ENCODE peak calls at places on chromosomes 7 and 10, in ten cellular contexts. B, K, U, O, N, I, F, D, Z and M are unnamed samples.

GRCh38 chr7:108824840-108825540 is 255.3 kb downstream of the DNAJB9 start:
- DNase-seq in U (peak), B (no peak), I (peak), O (peak), D (no peak), K (peak), F (no peak), N (peak), Z (no peak), M (peak)

GRCh38 chr10:80137031-80137712 is 4.6 kb downstream of the PLAC9 start:
- DNase-seq in F (no peak), N (peak), O (peak), B (no peak), K (no peak), U (no peak), D (peak), I (no peak), Z (no peak), M (peak)

GRCh38 chr7:156793334-156793733 is 99.6 kb downstream of the LMBR1 start:
- DNase-seq in F (no peak), N (no peak), U (no peak), O (no peak), Z (no peak), B (no peak), I (no peak), K (no peak), D (no peak), M (no peak)

GRCh38 chr7:148142660-148143248 is 447.8 kb upstream of the C7orf33 start:
- DNase-seq in N (peak), F (peak), U (no peak), Z (no peak), I (no peak), K (peak), O (peak), D (no peak), B (peak), M (peak)

GRCh38 chr7:4175346-4175973 is 506.6 kb upstream of the FOXK1 start:
- DNase-seq in D (no peak), B (no peak), N (no peak), F (no peak), I (no peak), K (no peak), Z (no peak), O (no peak), U (no peak), M (no peak)

GRCh38 chr10:119658274-119658673 is 7.1 kb downstream of the BAG3 start:
- DNase-seq in B (no peak), U (peak), I (peak), N (peak), O (peak), K (peak), F (peak), D (no peak), Z (no peak), M (peak)

GRCh38 chr10:61830072-61830845 is 71.2 kb upstream of the ARID5B start:
- DNase-seq in K (no peak), B (no peak), D (no peak), Z (no peak), U (no peak), I (no peak), F (no peak), O (no peak), N (no peak), M (no peak)

GRCh38 chr10:30154126-30154525 is 94.7 kb upstream of the JCAD start:
- DNase-seq in U (no peak), D (no peak), I (no peak), K (no peak), F (no peak), B (no peak), Z (no peak), N (no peak), O (no peak), M (no peak)

GRCh38 chr10:63094405-63094804 is 38.7 kb upstream of the NRBF2 start:
- DNase-seq in K (peak), O (no peak), N (no peak), F (no peak), B (no peak), I (no peak), Z (no peak), D (no peak), U (peak), M (no peak)

GRCh38 chr10:91022924-91023707 is 102.2 kb upstream of the ANKRD1 start:
- DNase-seq in Z (peak), I (no peak), N (peak), O (peak), U (no peak), K (no peak), B (no peak), D (no peak), F (no peak), M (no peak)

GRCh38 chr10:5323446-5323845 is 41.3 kb upstream of the UCN3 start:
- DNase-seq in O (no peak), B (no peak), N (no peak), U (no peak), D (no peak), I (no peak), Z (no peak), F (no peak), K (peak), M (no peak)

GRCh38 chr7:57203161-57203791 is 71.0 kb upstream of the ZNF479 start:
- DNase-seq in Z (peak), F (no peak), N (no peak), U (no peak), K (no peak), I (peak), B (no peak), D (no peak), O (no peak), M (no peak)

GRCh38 chr7:70480913-70481579 is 650.9 kb upstream of the GALNT17 start:
- DNase-seq in O (no peak), B (no peak), F (no peak), U (peak), K (peak), D (no peak), I (no peak), N (no peak), Z (no peak), M (no peak)

GRCh38 chr10:93126484-93127052 is 52.9 kb downstream of the CYP26A1 start:
- DNase-seq in O (no peak), Z (no peak), N (no peak), I (no peak), K (no peak), U (no peak), D (no peak), B (peak), F (no peak), M (no peak)

GRCh38 chr10:107409517-107409916 is 245.0 kb upstream of the SORCS1 start:
- DNase-seq in K (peak), Z (no peak), I (no peak), O (peak), F (no peak), B (no peak), U (peak), D (no peak), N (peak), M (peak)

GRCh38 chr7:50552921-50553320 is 12.3 kb downstream of the DDC start:
- DNase-seq in O (peak), B (no peak), D (no peak), F (peak), Z (no peak), K (peak), I (no peak), U (peak), N (peak), M (no peak)

GRCh38 chr7:16123117-16123770 is 298.1 kb downstream of the CRPPA start:
- DNase-seq in N (no peak), D (no peak), O (no peak), K (no peak), Z (no peak), F (no peak), B (no peak), U (no peak), I (no peak), M (no peak)

GRCh38 chr10:114118514-114118913 is 55.5 kb downstream of the CCDC186 start:
- DNase-seq in O (no peak), N (no peak), D (no peak), I (no peak), U (no peak), Z (no peak), F (no peak), K (no peak), B (no peak), M (no peak)

GRCh38 chr7:2560175-2560695 is 1.5 kb downstream of the IQCE start:
- DNase-seq in N (no peak), I (no peak), O (no peak), U (no peak), F (no peak), K (no peak), B (no peak), D (no peak), Z (no peak), M (no peak)

GRCh38 chr7:137928626-137929025 is 73.3 kb downstream of the CREB3L2 start:
- DNase-seq in Z (no peak), U (no peak), O (no peak), B (no peak), N (no peak), D (no peak), I (no peak), F (no peak), K (no peak), M (no peak)

GRCh38 chr7:33076737-33077136 is 14.2 kb upstream of the NT5C3A start:
- DNase-seq in I (no peak), Z (no peak), K (no peak), O (no peak), D (no peak), F (no peak), N (no peak), B (no peak), U (peak), M (no peak)

GRCh38 chr10:9193120-9193519 is 1138.6 kb downstream of the GATA3 start:
- DNase-seq in Z (no peak), B (no peak), K (no peak), D (no peak), N (no peak), I (no peak), F (no peak), U (no peak), O (no peak), M (no peak)

GRCh38 chr7:637826-638225 is 88.7 kb upstream of the DNAAF5 start:
- DNase-seq in I (no peak), F (no peak), Z (no peak), K (no peak), B (no peak), D (no peak), U (no peak), N (no peak), O (no peak), M (no peak)

GRCh38 chr7:140475747-140476333 is 3.5 kb downstream of the MKRN1 start:
- DNase-seq in O (no peak), I (no peak), K (peak), Z (no peak), B (no peak), U (peak), D (no peak), F (peak), N (peak), M (no peak)

GRCh38 chr10:79418274-79418673 is 27.1 kb downstream of the ZCCHC24 start:
- DNase-seq in O (no peak), I (no peak), F (no peak), K (no peak), U (no peak), D (no peak), N (no peak), Z (no peak), B (no peak), M (no peak)

GRCh38 chr7:34128762-34129161 is 223.4 kb downstream of the BMPER start:
- DNase-seq in N (no peak), O (peak), U (peak), B (no peak), I (peak), Z (no peak), K (no peak), F (no peak), D (no peak), M (peak)

GRCh38 chr10:131087464-131088215 is 223.9 kb downstream of the TCERG1L start:
- DNase-seq in N (no peak), K (no peak), B (no peak), O (no peak), D (no peak), U (no peak), F (no peak), Z (no peak), I (no peak), M (no peak)

GRCh38 chr10:125344573-125345121 is 184.3 kb upstream of the CTBP2 start:
- DNase-seq in B (no peak), I (no peak), Z (no peak), O (no peak), D (no peak), U (no peak), K (peak), F (peak), N (no peak), M (no peak)

GRCh38 chr7:97733276-97734206 is 1.7 kb downstream of the TAC1 start:
- DNase-seq in B (peak), N (no peak), F (no peak), Z (no peak), D (no peak), K (no peak), U (no peak), I (no peak), O (no peak), M (no peak)

GRCh38 chr7:38198356-38198755 is 20.3 kb downstream of the STARD3NL start:
- DNase-seq in B (no peak), I (no peak), O (no peak), N (no peak), D (no peak), F (no peak), Z (no peak), K (no peak), U (no peak), M (no peak)

GRCh38 chr7:17009007-17009719 is 127.4 kb upstream of the AGR3 start:
- DNase-seq in K (peak), D (no peak), U (no peak), O (peak), I (no peak), B (peak), N (peak), F (no peak), Z (no peak), M (no peak)

GRCh38 chr10:122062831-122063674 is 74.1 kb downstream of the TACC2 start:
- DNase-seq in K (peak), U (peak), D (peak), I (peak), O (peak), Z (no peak), N (peak), B (no peak), F (peak), M (peak)

GRCh38 chr10:119466655-119467054 is 75.9 kb downstream of the RGS10 start:
- DNase-seq in U (no peak), N (no peak), F (no peak), K (peak), Z (no peak), O (no peak), D (no peak), B (no peak), I (peak), M (no peak)

GRCh38 chr10:52566471-52567246 is 205.9 kb downstream of the MBL2 start:
- DNase-seq in O (peak), U (peak), Z (no peak), D (no peak), K (peak), I (no peak), B (peak), N (peak), F (no peak), M (peak)

GRCh38 chr7:157077986-157078644 is 60.6 kb upstream of the UBE3C start:
- DNase-seq in N (no peak), B (no peak), I (no peak), U (peak), D (no peak), O (no peak), F (no peak), K (no peak), Z (no peak), M (no peak)

GRCh38 chr10:3902054-3902808 is 117.2 kb upstream of the KLF6 start:
- DNase-seq in D (no peak), I (no peak), F (no peak), O (no peak), B (no peak), K (no peak), U (peak), Z (no peak), N (peak), M (no peak)

GRCh38 chr7:155213955-155214327 is 83.7 kb upstream of the INSIG1 start:
- DNase-seq in D (no peak), K (no peak), O (no peak), B (no peak), Z (no peak), U (no peak), I (no peak), N (no peak), F (no peak), M (no peak)

GRCh38 chr10:22560391-22561239 is 153.8 kb downstream of the PIP4K2A start:
- DNase-seq in N (no peak), O (no peak), B (no peak), F (no peak), D (no peak), Z (no peak), I (no peak), U (no peak), K (no peak), M (no peak)

GRCh38 chr10:65341323-65341922 is 1584.4 kb upstream of the LRRTM3 start:
- DNase-seq in I (no peak), Z (no peak), O (peak), F (no peak), N (peak), B (no peak), K (peak), D (no peak), U (peak), M (peak)